ENCODE peak calls at places on chromosomes 4 and X, in eight cellular contexts. One of them, this sample, is unnamed.
A peak's percentile ranks its signal among the peaks of the same experiment; 100 is the strongest.

GRCh38 chr4:1722551-1723071 is 1.3 kb downstream of the TACC3 start:
- DNase-seq in cardiac fibroblast: no peak
- DNase-seq in lung microvascular endothelial cell: no peak
- DNase-seq in activated effector memory CD4-positive, alpha-beta T cell treated with anti-CD3 and anti-CD28 coated beads, Interleukin-2, amount 50 U/mL, for 16 hours: peak; percentile 72
- DNase-seq in Daoy: peak; percentile 4
- DNase-seq in HT-29: peak; percentile 47
- DNase-seq in epithelial cell of prostate: no peak
- DNase-seq in stimulated activated CD8-positive, alpha-beta memory T cell treated with anti-CD3 and anti-CD28 coated beads, Interleukin-12 subunit alpha, Interleukin-12 subunit beta, amount 100 ng/mL, for 1 hour: no peak
- DNase-seq in this sample: no peak

GRCh38 chrX:83966347-83966746 is 105.4 kb downstream of the CYLC1 start:
- DNase-seq in Daoy: no peak
- DNase-seq in stimulated activated CD8-positive, alpha-beta memory T cell treated with anti-CD3 and anti-CD28 coated beads, Interleukin-12 subunit alpha, Interleukin-12 subunit beta, amount 100 ng/mL, for 1 hour: no peak
- DNase-seq in lung microvascular endothelial cell: no peak
- DNase-seq in HT-29: no peak
- DNase-seq in epithelial cell of prostate: no peak
- DNase-seq in activated effector memory CD4-positive, alpha-beta T cell treated with anti-CD3 and anti-CD28 coated beads, Interleukin-2, amount 50 U/mL, for 16 hours: no peak
- DNase-seq in cardiac fibroblast: no peak
- DNase-seq in this sample: no peak

GRCh38 chr4:38621004-38621684 is 42.9 kb upstream of the KLF3 start:
- DNase-seq in lung microvascular endothelial cell: no peak
- DNase-seq in HT-29: peak; percentile 79
- DNase-seq in Daoy: peak; percentile 37
- DNase-seq in epithelial cell of prostate: peak; percentile 93
- DNase-seq in activated effector memory CD4-positive, alpha-beta T cell treated with anti-CD3 and anti-CD28 coated beads, Interleukin-2, amount 50 U/mL, for 16 hours: no peak
- DNase-seq in stimulated activated CD8-positive, alpha-beta memory T cell treated with anti-CD3 and anti-CD28 coated beads, Interleukin-12 subunit alpha, Interleukin-12 subunit beta, amount 100 ng/mL, for 1 hour: no peak
- DNase-seq in cardiac fibroblast: peak; percentile 69
- DNase-seq in this sample: peak; percentile 89

GRCh38 chr4:90419124-90419711 is 292.0 kb downstream of the CCSER1 start:
- DNase-seq in cardiac fibroblast: peak; percentile 48
- DNase-seq in HT-29: peak; percentile 42
- DNase-seq in lung microvascular endothelial cell: peak; percentile 56
- DNase-seq in epithelial cell of prostate: no peak
- DNase-seq in stimulated activated CD8-positive, alpha-beta memory T cell treated with anti-CD3 and anti-CD28 coated beads, Interleukin-12 subunit alpha, Interleukin-12 subunit beta, amount 100 ng/mL, for 1 hour: no peak
- DNase-seq in activated effector memory CD4-positive, alpha-beta T cell treated with anti-CD3 and anti-CD28 coated beads, Interleukin-2, amount 50 U/mL, for 16 hours: no peak
- DNase-seq in Daoy: peak; percentile 8
- DNase-seq in this sample: peak; percentile 59

GRCh38 chrX:34654939-34655338 is 2.1 kb downstream of the TMEM47 start:
- DNase-seq in epithelial cell of prostate: no peak
- DNase-seq in HT-29: no peak
- DNase-seq in activated effector memory CD4-positive, alpha-beta T cell treated with anti-CD3 and anti-CD28 coated beads, Interleukin-2, amount 50 U/mL, for 16 hours: no peak
- DNase-seq in cardiac fibroblast: peak; percentile 22
- DNase-seq in Daoy: no peak
- DNase-seq in lung microvascular endothelial cell: no peak
- DNase-seq in stimulated activated CD8-positive, alpha-beta memory T cell treated with anti-CD3 and anti-CD28 coated beads, Interleukin-12 subunit alpha, Interleukin-12 subunit beta, amount 100 ng/mL, for 1 hour: no peak
- DNase-seq in this sample: no peak

GRCh38 chr4:169239236-169239905 is 31.4 kb downstream of the SH3RF1 start:
- DNase-seq in stimulated activated CD8-positive, alpha-beta memory T cell treated with anti-CD3 and anti-CD28 coated beads, Interleukin-12 subunit alpha, Interleukin-12 subunit beta, amount 100 ng/mL, for 1 hour: no peak
- DNase-seq in cardiac fibroblast: no peak
- DNase-seq in lung microvascular endothelial cell: no peak
- DNase-seq in Daoy: no peak
- DNase-seq in epithelial cell of prostate: no peak
- DNase-seq in activated effector memory CD4-positive, alpha-beta T cell treated with anti-CD3 and anti-CD28 coated beads, Interleukin-2, amount 50 U/mL, for 16 hours: no peak
- DNase-seq in HT-29: no peak
- DNase-seq in this sample: no peak

GRCh38 chr4:104719539-104720230 is 225.0 kb upstream of the CXXC4 start:
- DNase-seq in lung microvascular endothelial cell: no peak
- DNase-seq in epithelial cell of prostate: no peak
- DNase-seq in HT-29: no peak
- DNase-seq in stimulated activated CD8-positive, alpha-beta memory T cell treated with anti-CD3 and anti-CD28 coated beads, Interleukin-12 subunit alpha, Interleukin-12 subunit beta, amount 100 ng/mL, for 1 hour: no peak
- DNase-seq in activated effector memory CD4-positive, alpha-beta T cell treated with anti-CD3 and anti-CD28 coated beads, Interleukin-2, amount 50 U/mL, for 16 hours: no peak
- DNase-seq in Daoy: no peak
- DNase-seq in cardiac fibroblast: no peak
- DNase-seq in this sample: no peak

GRCh38 chr4:113278324-113278934 is 229.0 kb downstream of the ANK2 start:
- DNase-seq in HT-29: peak; percentile 90
- DNase-seq in lung microvascular endothelial cell: peak; percentile 91
- DNase-seq in epithelial cell of prostate: peak; percentile 33
- DNase-seq in cardiac fibroblast: peak; percentile 89
- DNase-seq in stimulated activated CD8-positive, alpha-beta memory T cell treated with anti-CD3 and anti-CD28 coated beads, Interleukin-12 subunit alpha, Interleukin-12 subunit beta, amount 100 ng/mL, for 1 hour: peak; percentile 21
- DNase-seq in Daoy: peak; percentile 67
- DNase-seq in activated effector memory CD4-positive, alpha-beta T cell treated with anti-CD3 and anti-CD28 coated beads, Interleukin-2, amount 50 U/mL, for 16 hours: peak; percentile 74
- DNase-seq in this sample: peak; percentile 57

GRCh38 chr4:33837043-33837442 is 2407.3 kb downstream of the ARAP2 start:
- DNase-seq in epithelial cell of prostate: no peak
- DNase-seq in activated effector memory CD4-positive, alpha-beta T cell treated with anti-CD3 and anti-CD28 coated beads, Interleukin-2, amount 50 U/mL, for 16 hours: no peak
- DNase-seq in lung microvascular endothelial cell: no peak
- DNase-seq in Daoy: peak; percentile 40
- DNase-seq in stimulated activated CD8-positive, alpha-beta memory T cell treated with anti-CD3 and anti-CD28 coated beads, Interleukin-12 subunit alpha, Interleukin-12 subunit beta, amount 100 ng/mL, for 1 hour: no peak
- DNase-seq in HT-29: no peak
- DNase-seq in cardiac fibroblast: peak; percentile 85
- DNase-seq in this sample: no peak

GRCh38 chr4:158176108-158176507 is 3.3 kb upstream of the GASK1B start:
- DNase-seq in epithelial cell of prostate: no peak
- DNase-seq in activated effector memory CD4-positive, alpha-beta T cell treated with anti-CD3 and anti-CD28 coated beads, Interleukin-2, amount 50 U/mL, for 16 hours: no peak
- DNase-seq in Daoy: peak; percentile 44
- DNase-seq in lung microvascular endothelial cell: no peak
- DNase-seq in cardiac fibroblast: peak; percentile 62
- DNase-seq in HT-29: peak; percentile 55
- DNase-seq in stimulated activated CD8-positive, alpha-beta memory T cell treated with anti-CD3 and anti-CD28 coated beads, Interleukin-12 subunit alpha, Interleukin-12 subunit beta, amount 100 ng/mL, for 1 hour: no peak
- DNase-seq in this sample: peak; percentile 41